ENCODE peak calls at places on chromosome 9, in five cellular contexts. W, O, M, B and U are unnamed samples.

GRCh38 chr9:132192728-132193127 is 30.9 kb downstream of the NTNG2 start:
- DNase-seq in W (no peak), O (no peak), M (no peak), B (no peak), U (no peak)

GRCh38 chr9:114552716-114553115 is 34.9 kb upstream of the ATP6V1G1 start:
- DNase-seq in W (no peak), O (peak; percentile 33), M (no peak), B (no peak), U (no peak)

GRCh38 chr9:96020822-96021615 is 145.5 kb downstream of the ERCC6L2 start:
- DNase-seq in W (no peak), O (peak; percentile 44), M (peak; percentile 64), B (no peak), U (peak; percentile 59)

GRCh38 chr9:76298497-76299144 is 95.6 kb downstream of the RFK start:
- DNase-seq in W (no peak), O (peak; percentile 33), M (no peak), B (no peak), U (no peak)

GRCh38 chr9:127118597-127119318 is 3.7 kb downstream of the ANGPTL2 start:
- DNase-seq in W (no peak), O (no peak), M (no peak), B (no peak), U (peak; percentile 65)

GRCh38 chr9:132037470-132037869 is 42.2 kb downstream of the MED27 start:
- DNase-seq in W (no peak), O (no peak), M (no peak), B (no peak), U (no peak)

GRCh38 chr9:34513567-34514214 is 9.1 kb downstream of the ENHO start:
- DNase-seq in W (no peak), O (no peak), M (no peak), B (no peak), U (no peak)

GRCh38 chr9:119291554-119291953 is 77.7 kb downstream of the BRINP1 start:
- DNase-seq in W (no peak), O (no peak), M (no peak), B (no peak), U (no peak)

GRCh38 chr9:137000177-137000930 is 4.0 kb upstream of the CLIC3 start:
- DNase-seq in W (no peak), O (no peak), M (peak; percentile 86), B (no peak), U (peak; percentile 92)

GRCh38 chr9:99680191-99680590 is 141.5 kb upstream of the NR4A3 start:
- DNase-seq in W (no peak), O (no peak), M (no peak), B (no peak), U (no peak)

GRCh38 chr9:16202913-16203734 is 650.3 kb downstream of the CCDC171 start:
- DNase-seq in W (no peak), O (peak; percentile 91), M (no peak), B (no peak), U (no peak)

GRCh38 chr9:34629492-34629809 is 585 bp upstream of the ARID3C start:
- DNase-seq in W (no peak), O (no peak), M (no peak), B (no peak), U (no peak)

GRCh38 chr9:84673806-84674205 is 4.3 kb downstream of the NTRK2 start:
- DNase-seq in W (no peak), O (no peak), M (no peak), B (no peak), U (no peak)

GRCh38 chr9:94782367-94783120 is 56.0 kb downstream of the AOPEP start:
- DNase-seq in W (no peak), O (no peak), M (no peak), B (no peak), U (no peak)

GRCh38 chr9:77291714-77292113 is 114.4 kb downstream of the VPS13A start:
- DNase-seq in W (peak; percentile 8), O (peak; percentile 48), M (no peak), B (no peak), U (no peak)

GRCh38 chr9:16871358-16872151 is 1.1 kb upstream of the BNC2 start:
- DNase-seq in W (no peak), O (peak; percentile 56), M (peak; percentile 16), B (peak; percentile 58), U (peak; percentile 33)

GRCh38 chr9:127202461-127203139 is 62.0 kb upstream of the GARNL3 start:
- DNase-seq in W (no peak), O (no peak), M (no peak), B (no peak), U (no peak)

GRCh38 chr9:16282216-16282615 is 588.3 kb downstream of the BNC2 start:
- DNase-seq in W (no peak), O (no peak), M (no peak), B (no peak), U (no peak)

GRCh38 chr9:68791169-68791568 is 86.1 kb downstream of the PIP5K1B start:
- DNase-seq in W (no peak), O (no peak), M (no peak), B (no peak), U (no peak)

GRCh38 chr9:127708952-127709587 is 2.3 kb downstream of the CFAP157 start:
- DNase-seq in W (no peak), O (no peak), M (no peak), B (no peak), U (no peak)

GRCh38 chr9:79057576-79057975 is 514.2 kb upstream of the TLE4 start:
- DNase-seq in W (no peak), O (no peak), M (no peak), B (no peak), U (no peak)

GRCh38 chr9:72579880-72580570 is 58.6 kb downstream of the TMC1 start:
- DNase-seq in W (no peak), O (no peak), M (no peak), B (no peak), U (no peak)

GRCh38 chr9:1918642-1919041 is 96.5 kb upstream of the SMARCA2 start:
- DNase-seq in W (no peak), O (no peak), M (no peak), B (no peak), U (no peak)

GRCh38 chr9:129763235-129763917 is 10.5 kb upstream of the PTGES start:
- DNase-seq in W (no peak), O (no peak), M (no peak), B (no peak), U (no peak)

GRCh38 chr9:92963831-92964606 is 16.7 kb downstream of the FGD3 start:
- DNase-seq in W (no peak), O (no peak), M (peak; percentile 74), B (no peak), U (peak; percentile 67)

GRCh38 chr9:35035851-35036701 is 36.3 kb downstream of the VCP start:
- DNase-seq in W (no peak), O (no peak), M (no peak), B (no peak), U (peak; percentile 35)

GRCh38 chr9:89433826-89434225 is 64.1 kb downstream of the SEMA4D start:
- DNase-seq in W (no peak), O (no peak), M (no peak), B (no peak), U (no peak)

GRCh38 chr9:81825831-81826540 is 102.2 kb upstream of the SPATA31D4 start:
- DNase-seq in W (no peak), O (peak; percentile 70), M (no peak), B (no peak), U (no peak)

GRCh38 chr9:21919377-21920362 is 74.5 kb downstream of the CDKN2A start:
- DNase-seq in W (peak; percentile 37), O (peak; percentile 36), M (peak; percentile 30), B (no peak), U (no peak)

GRCh38 chr9:20584968-20585643 is 37.2 kb downstream of the MLLT3 start:
- DNase-seq in W (no peak), O (no peak), M (no peak), B (no peak), U (no peak)

GRCh38 chr9:91541744-91542143 is 118.1 kb upstream of the NFIL3 start:
- DNase-seq in W (no peak), O (no peak), M (no peak), B (no peak), U (no peak)

GRCh38 chr9:105281272-105281671 is 36.8 kb downstream of the SLC44A1 start:
- DNase-seq in W (no peak), O (no peak), M (no peak), B (no peak), U (no peak)

GRCh38 chr9:97855486-97855875 is 2.5 kb downstream of the FOXE1 start:
- DNase-seq in W (no peak), O (no peak), M (no peak), B (no peak), U (no peak)
- TF ChIP-seq CTCF in W (no peak), O (no peak), M (no peak), B (no peak), U (no peak)

GRCh38 chr9:134365115-134365596 is 38.9 kb downstream of the RXRA start:
- DNase-seq in W (no peak), O (no peak), M (no peak), B (no peak), U (no peak)

GRCh38 chr9:134366223-134367031 is 40.2 kb downstream of the RXRA start:
- DNase-seq in W (no peak), O (peak; percentile 97), M (no peak), B (peak; percentile 94), U (no peak)

GRCh38 chr9:134364391-134365114 is 38.3 kb downstream of the RXRA start:
- DNase-seq in W (no peak), O (no peak), M (peak; percentile 69), B (no peak), U (no peak)

GRCh38 chr9:134367061-134367460 is 40.8 kb downstream of the RXRA start:
- DNase-seq in W (no peak), O (no peak), M (no peak), B (no peak), U (no peak)

GRCh38 chr9:134365791-134366222 is 39.6 kb downstream of the RXRA start:
- DNase-seq in W (no peak), O (peak; percentile 95), M (no peak), B (peak; percentile 88), U (no peak)
- TF ChIP-seq CTCF in W (no peak), O (peak; percentile 65), M (no peak), B (no peak), U (no peak)

DNA sequence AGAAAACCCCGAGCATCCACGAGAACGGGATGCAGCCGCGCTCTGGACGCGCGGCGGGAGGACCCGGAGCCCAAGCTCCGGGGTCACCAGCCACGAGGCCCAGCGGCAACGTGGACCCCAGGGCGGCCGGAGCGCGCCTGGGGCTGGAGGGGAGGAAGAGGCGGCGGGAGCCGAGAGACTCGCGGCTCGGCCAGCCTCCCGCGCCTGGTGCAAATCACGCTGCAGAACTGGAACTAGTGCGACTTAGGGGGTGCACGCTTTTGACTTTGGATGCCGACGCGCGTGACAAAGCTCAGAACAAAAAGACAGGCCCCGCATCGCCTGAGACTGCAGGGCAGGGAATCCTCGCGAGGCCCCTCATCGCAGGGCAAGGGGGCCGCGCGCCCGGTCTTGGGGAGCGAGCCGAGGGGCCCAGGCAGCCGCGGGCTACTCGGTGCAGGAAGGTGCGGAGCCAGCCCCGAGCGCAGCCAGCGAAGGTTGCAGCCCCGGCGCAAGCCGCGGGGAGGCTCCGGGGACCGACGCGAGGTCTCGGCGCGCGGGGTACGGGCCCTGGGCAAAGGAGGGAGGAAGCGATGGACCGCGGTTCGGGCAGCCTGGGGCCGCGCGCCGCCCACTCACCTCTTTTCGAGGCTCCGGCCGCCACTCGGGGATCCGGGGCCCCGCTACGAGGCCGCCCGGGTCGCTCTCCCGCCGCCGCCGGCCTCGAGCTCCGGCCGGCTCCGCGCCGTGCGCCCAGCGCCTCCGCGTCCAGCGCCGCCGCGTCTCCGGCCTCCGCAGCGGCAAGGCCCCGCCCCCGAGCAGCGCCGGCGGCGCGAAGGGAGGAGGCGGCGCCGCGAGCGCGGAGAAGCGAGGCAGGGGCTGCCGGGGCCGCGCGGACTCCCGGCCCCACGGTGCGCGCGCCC is at the start of gene GOLM1:
- DNase-seq in W (no peak), O (peak; percentile 71), M (peak; percentile 86), B (no peak), U (peak; percentile 83)
- TF ChIP-seq CTCF in W (no peak), O (peak; percentile 21), M (peak; percentile 26), B (no peak), U (peak; percentile 36)

GRCh38 chr9:8486095-8486494 is 686.5 kb upstream of the DMAC1 start:
- DNase-seq in W (no peak), O (no peak), M (no peak), B (no peak), U (no peak)
- TF ChIP-seq CTCF in W (no peak), O (no peak), M (no peak), B (no peak), U (no peak)